ENCODE peak calls at places on chromosomes 11 and 22, in four cellular contexts. P, N, J and R are unnamed samples.

GRCh38 chr11:20089796-20090653 is 70.2 kb downstream of the DBX1 start:
- DNase-seq in P (no peak), N (peak), J (no peak), R (no peak)

GRCh38 chr11:35139883-35140282 is 912 bp downstream of the CD44 start:
- DNase-seq in P (no peak), N (no peak), J (no peak), R (peak)

GRCh38 chr11:124899376-124900145 is 1.9 kb upstream of the ROBO4 start:
- DNase-seq in P (no peak), N (peak), J (no peak), R (no peak)

GRCh38 chr11:122746050-122746478 is 90.5 kb downstream of the UBASH3B start:
- DNase-seq in P (peak), N (no peak), J (no peak), R (no peak)

GRCh38 chr11:132062541-132062940 is 692.1 kb downstream of the NTM start:
- DNase-seq in P (no peak), N (no peak), J (no peak), R (no peak)

GRCh38 chr11:3796346-3796745 is 1.0 kb downstream of the NUP98 start:
- DNase-seq in P (peak), N (no peak), J (no peak), R (no peak)

GRCh38 chr11:41527530-41527929 is 68.1 kb upstream of the LRRC4C start:
- DNase-seq in P (no peak), N (no peak), J (no peak), R (no peak)

GRCh38 chr11:29159552-29160465 is 857.0 kb downstream of the KCNA4 start:
- DNase-seq in P (no peak), N (peak), J (no peak), R (peak)

GRCh38 chr22:24028533-24028932 is 17.4 kb downstream of the CABIN1 start:
- DNase-seq in P (no peak), N (no peak), J (no peak), R (no peak)

GRCh38 chr11:82523141-82523540 is 210.5 kb downstream of the FAM181B start:
- DNase-seq in P (no peak), N (peak), J (no peak), R (no peak)

DNA sequence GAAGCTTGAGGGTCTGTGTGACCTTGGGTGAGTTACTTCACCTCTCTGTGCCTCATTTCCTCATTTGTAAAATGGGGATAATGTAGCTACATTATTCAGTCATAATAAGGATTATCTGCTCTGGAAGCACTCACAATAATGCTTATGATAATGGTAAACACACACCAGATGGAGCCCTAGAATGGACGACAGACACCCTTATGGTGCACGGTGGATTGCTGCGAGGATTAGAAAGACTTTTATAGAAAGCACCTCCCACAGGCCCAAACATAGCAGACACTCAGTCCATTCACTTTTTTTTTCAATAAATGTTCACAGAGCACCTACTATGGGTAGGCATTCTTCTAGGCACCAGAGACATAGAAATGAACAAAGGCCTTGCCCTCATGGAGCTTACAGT is 53.8 kb downstream of the LARGE1 start:
- DNase-seq in P (no peak), N (peak), J (no peak), R (no peak)
- H3K27ac ChIP-seq in P (no peak), N (peak), J (no peak), R (no peak)

DNA sequence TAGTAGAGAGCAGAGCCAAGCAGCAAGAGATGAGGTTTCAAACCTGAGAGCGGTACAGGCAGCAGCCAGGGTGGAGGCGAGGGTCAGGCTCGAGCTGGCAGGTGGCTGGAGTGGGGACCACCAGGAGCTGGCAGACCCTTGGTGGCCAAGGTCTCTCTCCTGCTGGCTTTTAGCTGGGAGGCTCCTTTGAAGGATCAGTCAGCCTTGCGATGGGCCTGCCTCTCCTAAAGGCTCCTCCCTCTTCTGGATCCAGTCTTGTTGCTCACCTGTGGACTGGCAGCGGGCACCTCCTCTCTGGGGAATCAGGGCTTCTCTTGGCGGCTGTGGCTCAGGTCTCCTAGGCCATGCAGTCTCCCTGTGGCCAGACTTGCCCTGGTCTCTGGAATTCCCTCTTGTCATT is 24.8 kb downstream of the TPST2 start:
- DNase-seq in P (no peak), N (no peak), J (no peak), R (no peak)
- H3K27ac ChIP-seq in P (no peak), N (no peak), J (no peak), R (no peak)

GRCh38 chr22:39176673-39177455 is 24.4 kb upstream of the CBX7 start:
- DNase-seq in P (no peak), N (no peak), J (peak), R (no peak)
- H3K27ac ChIP-seq in P (no peak), N (peak), J (peak), R (no peak)

GRCh38 chr11:72141066-72141465 is 5.5 kb downstream of the FOLR3 start:
- DNase-seq in P (no peak), N (no peak), J (no peak), R (no peak)

GRCh38 chr11:72150882-72151281 is 15.4 kb downstream of the FOLR3 start:
- DNase-seq in P (no peak), N (no peak), J (no peak), R (no peak)

GRCh38 chr11:72144807-72145565 is 9.5 kb downstream of the FOLR3 start:
- DNase-seq in P (no peak), N (no peak), J (no peak), R (no peak)

GRCh38 chr11:72140661-72141060 is 5.1 kb downstream of the FOLR3 start:
- DNase-seq in P (no peak), N (no peak), J (no peak), R (no peak)

GRCh38 chr11:72146625-72147024 is 11.1 kb downstream of the FOLR3 start:
- DNase-seq in P (no peak), N (no peak), J (no peak), R (no peak)
- H3K27ac ChIP-seq in P (no peak), N (no peak), J (no peak), R (no peak)

DNA sequence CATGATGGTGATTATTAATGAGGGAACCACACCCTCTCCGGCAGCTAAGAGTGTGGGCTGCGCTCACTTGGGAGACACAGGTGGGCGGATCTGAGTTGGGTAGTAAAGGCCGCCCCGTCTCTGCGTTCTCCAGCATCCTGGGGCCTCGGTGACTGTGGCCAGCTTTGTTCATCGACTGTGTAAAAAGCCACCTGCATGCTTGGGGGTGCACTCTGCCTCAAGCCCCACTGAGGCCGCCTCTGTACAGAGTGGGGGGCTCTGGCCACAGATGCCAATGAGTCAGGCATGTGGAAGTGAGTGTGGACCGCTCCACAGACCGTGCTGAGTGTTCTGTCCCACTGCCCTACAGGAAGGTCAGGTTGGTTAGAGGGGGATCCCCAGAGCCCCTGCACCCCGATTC is 192.7 kb downstream of the SHANK2 start:
- DNase-seq in P (no peak), N (no peak), J (no peak), R (no peak)
- H3K27ac ChIP-seq in P (no peak), N (no peak), J (no peak), R (no peak)

DNA sequence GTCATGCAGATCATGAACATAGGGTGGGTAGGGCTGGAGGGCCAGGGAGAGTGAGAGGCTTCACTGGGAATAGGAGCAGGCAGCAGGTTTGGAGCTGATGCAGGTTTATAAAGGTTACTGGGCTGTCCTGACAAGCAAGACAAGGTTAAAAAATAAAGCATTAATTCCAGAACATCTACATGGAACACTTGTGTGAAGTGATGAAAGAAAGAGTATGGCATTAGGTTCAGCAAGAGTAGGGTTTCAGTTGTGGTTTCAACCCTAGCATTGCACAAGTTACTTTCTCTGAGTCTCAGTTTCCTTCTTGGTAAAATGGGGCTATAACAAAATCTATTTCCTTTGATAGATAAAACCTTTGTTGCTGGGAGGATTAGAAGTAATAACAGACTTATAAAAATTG is 114.6 kb upstream of the SESN3 start:
- DNase-seq in P (no peak), N (no peak), J (no peak), R (no peak)
- H3K27ac ChIP-seq in P (no peak), N (no peak), J (no peak), R (no peak)